ENCODE peak calls at places on chromosome 1, in four cellular contexts. F is tibial artery, E is AG10803, K is BJ. C is an unnamed sample.

GRCh38 chr1:66563094-66563800 is 29.3 kb downstream of the SGIP1 start:
- DNase-seq in K (peak), E (peak), F (no peak), C (peak)

GRCh38 chr1:90391116-90391515 is 326.0 kb downstream of the BARHL2 start:
- DNase-seq in E (no peak), F (no peak), K (no peak), C (no peak)

GRCh38 chr1:19651141-19651737 is 7.1 kb downstream of the NBL1 start:
- DNase-seq in E (peak), F (peak), K (no peak), C (no peak)

GRCh38 chr1:59150537-59151386 is 146.1 kb upstream of the FGGY start:
- DNase-seq in K (peak), F (peak), E (peak), C (peak)

GRCh38 chr1:220734571-220735326 is 13.4 kb upstream of the MTARC2 start:
- DNase-seq in E (peak), K (peak), F (no peak), C (peak)

GRCh38 chr1:172239894-172240293 is 180.6 kb upstream of the C1orf105 start:
- DNase-seq in E (no peak), K (no peak), F (no peak), C (no peak)

GRCh38 chr1:60255565-60255964 is 182.0 kb upstream of the C1orf87 start:
- DNase-seq in F (no peak), K (no peak), E (peak), C (no peak)

GRCh38 chr1:191608367-191608766 is 549.9 kb upstream of the RGS18 start:
- DNase-seq in K (no peak), E (no peak), F (no peak), C (no peak)

GRCh38 chr1:193654951-193655705 is 468.7 kb upstream of the B3GALT2 start:
- DNase-seq in F (no peak), K (no peak), E (no peak), C (no peak)

GRCh38 chr1:19676438-19676922 is 11.8 kb downstream of the HTR6 start:
- DNase-seq in F (no peak), E (peak), K (no peak), C (no peak)

GRCh38 chr1:97063532-97063931 is 341.9 kb downstream of the PTBP2 start:
- DNase-seq in K (no peak), E (peak), F (no peak), C (no peak)

GRCh38 chr1:27672750-27673112 is 739 bp upstream of the IFI6 start:
- DNase-seq in E (peak), F (no peak), K (no peak), C (no peak)

GRCh38 chr1:224697888-224698450 is 81.9 kb downstream of the CNIH3 start:
- DNase-seq in F (no peak), K (no peak), E (peak), C (no peak)

GRCh38 chr1:179777731-179778130 is 34.6 kb downstream of the FAM163A start:
- DNase-seq in K (no peak), E (no peak), F (no peak), C (no peak)

GRCh38 chr1:108601708-108602410 is 42.0 kb downstream of the EEIG2 start:
- DNase-seq in F (no peak), E (peak), K (no peak), C (no peak)

GRCh38 chr1:187509091-187509490 is 680.3 kb downstream of the PLA2G4A start:
- DNase-seq in K (no peak), F (no peak), E (no peak), C (no peak)

GRCh38 chr1:99606306-99606705 is 39.6 kb upstream of the PALMD start:
- DNase-seq in F (no peak), E (no peak), K (no peak), C (no peak)

GRCh38 chr1:236091933-236092318 is 27.0 kb upstream of the NID1 start:
- DNase-seq in K (no peak), E (no peak), F (no peak), C (no peak)

GRCh38 chr1:200525167-200526123 is 95.1 kb downstream of the KIF14 start:
- DNase-seq in F (no peak), E (peak), K (no peak), C (no peak)

GRCh38 chr1:159783724-159784123 is 3.0 kb downstream of the DUSP23 start:
- DNase-seq in F (no peak), K (no peak), E (peak), C (no peak)

GRCh38 chr1:164886101-164886500 is 327.1 kb downstream of the PBX1 start:
- DNase-seq in K (no peak), F (no peak), E (no peak), C (no peak)

GRCh38 chr1:30014031-30014430 is 709.4 kb downstream of the MATN1 start:
- DNase-seq in F (peak), K (no peak), E (no peak), C (no peak)

GRCh38 chr1:42942444-42942843 is 16.2 kb downstream of the SLC2A1 start:
- DNase-seq in E (no peak), K (no peak), F (no peak), C (no peak)

GRCh38 chr1:114764689-114765088 is 6.9 kb upstream of the CSDE1 start:
- DNase-seq in F (no peak), K (no peak), E (no peak), C (no peak)
- TF ChIP-seq CTCF in F (no peak), K (no peak), E (peak), C (no peak)

GRCh38 chr1:5331101-5331500 is 661.1 kb downstream of the NPHP4 start:
- DNase-seq in E (no peak), K (no peak), F (no peak), C (no peak)
- H3K4me3 ChIP-seq in E (no peak), K (no peak), F (no peak), C (no peak)

GRCh38 chr1:54342306-54342705 is 63.9 kb downstream of the SSBP3 start:
- DNase-seq in K (no peak), F (no peak), E (no peak), C (no peak)

GRCh38 chr1:54340876-54341275 is 65.3 kb downstream of the SSBP3 start:
- DNase-seq in F (no peak), K (no peak), E (no peak), C (no peak)

GRCh38 chr1:54345116-54345515 is 61.1 kb downstream of the SSBP3 start:
- DNase-seq in K (no peak), F (no peak), E (no peak), C (no peak)

GRCh38 chr1:54341763-54342162 is 64.4 kb downstream of the SSBP3 start:
- DNase-seq in F (no peak), E (no peak), K (no peak), C (no peak)

GRCh38 chr1:54342764-54343687 is 63.2 kb downstream of the SSBP3 start:
- DNase-seq in F (no peak), K (no peak), E (no peak), C (no peak)
- TF ChIP-seq CTCF in F (no peak), K (no peak), E (peak), C (no peak)

GRCh38 chr1:107454786-107455185 is 313.9 kb downstream of the NTNG1 start:
- DNase-seq in E (no peak), K (no peak), F (no peak), C (no peak)

GRCh38 chr1:107449326-107449725 is 308.5 kb downstream of the NTNG1 start:
- DNase-seq in K (no peak), F (no peak), E (no peak), C (no peak)

GRCh38 chr1:107450899-107451664 is 310.2 kb downstream of the NTNG1 start:
- DNase-seq in K (no peak), E (no peak), F (no peak), C (no peak)

DNA sequence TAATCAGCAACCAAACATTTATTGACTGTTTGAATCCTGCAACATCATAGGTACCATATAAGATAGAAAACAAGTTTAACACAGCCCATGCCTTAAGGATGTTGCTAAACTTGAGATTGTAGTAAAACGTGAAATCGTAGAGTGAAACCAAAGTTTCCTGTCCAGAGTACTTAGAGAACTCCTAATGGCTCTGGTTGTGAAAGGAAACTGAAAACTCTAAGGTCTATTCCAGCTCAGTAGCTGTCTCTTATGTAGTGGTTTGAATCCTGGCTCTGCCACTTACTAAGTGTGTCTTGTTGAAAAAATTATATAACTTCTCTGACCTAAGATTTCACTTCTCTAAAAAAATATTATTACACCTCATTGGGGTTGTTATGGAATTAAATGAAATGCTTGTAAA is 310.9 kb downstream of the NTNG1 start:
- DNase-seq in F (no peak), E (no peak), K (no peak), C (no peak)
- H3K4me3 ChIP-seq in F (no peak), E (no peak), K (no peak), C (no peak)

GRCh38 chr1:239306426-239306825 is 79.9 kb upstream of the CHRM3 start:
- DNase-seq in F (no peak), E (no peak), K (no peak), C (no peak)

GRCh38 chr1:239303289-239303688 is 83.1 kb upstream of the CHRM3 start:
- DNase-seq in F (no peak), K (no peak), E (no peak), C (no peak)

GRCh38 chr1:239307886-239308285 is 78.5 kb upstream of the CHRM3 start:
- DNase-seq in F (no peak), E (no peak), K (no peak), C (no peak)

GRCh38 chr1:239311331-239311730 is 75.0 kb upstream of the CHRM3 start:
- DNase-seq in F (no peak), E (no peak), K (no peak), C (no peak)

GRCh38 chr1:239308701-239309333 is 77.6 kb upstream of the CHRM3 start:
- DNase-seq in K (no peak), F (no peak), E (no peak), C (peak)
- TF ChIP-seq CTCF in K (peak), F (no peak), E (no peak), C (peak)

GRCh38 chr1:203764105-203765028 is 616 bp upstream of the LAX1 start:
- DNase-seq in E (no peak), K (no peak), F (no peak), C (no peak)
- H3K4me3 ChIP-seq in E (no peak), K (no peak), F (no peak), C (no peak)

GRCh38 chr1:12339410-12339809 is 109.6 kb downstream of the VPS13D start:
- DNase-seq in K (no peak), F (no peak), E (no peak), C (no peak)
- TF ChIP-seq CTCF in K (no peak), F (peak), E (no peak), C (peak)

C was measured in HFF-Myc.